ENCODE peak calls at places on chromosomes 1 and 21, in seven cellular contexts. O, L, M, Y, E, K and T are unnamed samples.

GRCh38 chr1:13819637-13820036 is 119.6 kb downstream of the PRDM2 start:
- DNase-seq in K (no peak), M (no peak), E (no peak), O (peak; percentile 37), L (no peak), Y (no peak), T (no peak)

GRCh38 chr1:109299984-109300343 is 6.8 kb downstream of the MYBPHL start:
- DNase-seq in O (no peak), M (no peak), Y (no peak), K (no peak), E (no peak), L (no peak), T (no peak)

GRCh38 chr1:7121622-7121988 is 336.4 kb downstream of the CAMTA1 start:
- DNase-seq in Y (no peak), K (no peak), O (no peak), E (no peak), M (no peak), L (no peak), T (no peak)

GRCh38 chr1:236156512-236157208 is 14.3 kb downstream of the GPR137B start:
- DNase-seq in E (no peak), Y (no peak), O (no peak), L (no peak), M (no peak), K (peak; percentile 29), T (no peak)

GRCh38 chr1:167631386-167631941 is 1.4 kb downstream of the RCSD1 start:
- DNase-seq in M (no peak), K (no peak), E (no peak), O (no peak), Y (no peak), L (no peak), T (no peak)

GRCh38 chr1:39045231-39045630 is 19.1 kb downstream of the NDUFS5 start:
- DNase-seq in L (no peak), M (no peak), E (no peak), Y (no peak), K (no peak), O (no peak), T (no peak)

GRCh38 chr1:117820694-117821381 is 108.6 kb downstream of the GDAP2 start:
- DNase-seq in M (peak; percentile 50), Y (no peak), O (no peak), L (no peak), E (no peak), K (no peak), T (peak; percentile 74)

GRCh38 chr1:77539510-77540142 is 142.8 kb downstream of the ZZZ3 start:
- DNase-seq in L (peak; percentile 23), E (no peak), O (no peak), M (peak; percentile 81), Y (no peak), K (no peak), T (peak; percentile 74)

GRCh38 chr1:93588206-93588605 is 93.4 kb downstream of the BCAR3 start:
- DNase-seq in L (no peak), Y (no peak), E (no peak), O (no peak), M (peak; percentile 54), K (no peak), T (peak; percentile 73)

GRCh38 chr1:229130028-229130668 is 140.8 kb upstream of the RAB4A start:
- DNase-seq in K (no peak), E (no peak), O (no peak), M (no peak), L (no peak), Y (no peak), T (no peak)

GRCh38 chr1:200206761-200207160 is 179.3 kb downstream of the NR5A2 start:
- DNase-seq in Y (no peak), O (no peak), K (no peak), E (no peak), L (no peak), M (no peak), T (no peak)

GRCh38 chr1:174839211-174839610 is 160.5 kb upstream of the CACYBP start:
- DNase-seq in K (no peak), O (no peak), E (no peak), M (peak; percentile 26), Y (no peak), L (no peak), T (no peak)

GRCh38 chr1:231919900-231920299 is 293.3 kb downstream of the DISC1 start:
- DNase-seq in O (no peak), E (no peak), K (no peak), L (peak; percentile 35), M (no peak), Y (no peak), T (no peak)

GRCh38 chr1:209823143-209824041 is 4.4 kb upstream of the UTP25 start:
- DNase-seq in E (no peak), M (peak; percentile 78), Y (peak; percentile 39), O (no peak), K (peak; percentile 78), L (peak; percentile 41), T (peak; percentile 61)

GRCh38 chr1:53074313-53075154 is 12.5 kb downstream of the PODN start:
- DNase-seq in E (peak; percentile 12), M (no peak), O (no peak), L (no peak), Y (no peak), K (no peak), T (no peak)

GRCh38 chr1:184158911-184159701 is 107.6 kb downstream of the TSEN15 start:
- DNase-seq in K (peak; percentile 39), Y (no peak), M (no peak), E (no peak), O (no peak), L (peak; percentile 46), T (peak; percentile 35)

GRCh38 chr1:220890582-220890981 is 11.3 kb downstream of the HLX start:
- DNase-seq in K (no peak), L (no peak), Y (no peak), E (no peak), O (no peak), M (no peak), T (no peak)

DNA sequence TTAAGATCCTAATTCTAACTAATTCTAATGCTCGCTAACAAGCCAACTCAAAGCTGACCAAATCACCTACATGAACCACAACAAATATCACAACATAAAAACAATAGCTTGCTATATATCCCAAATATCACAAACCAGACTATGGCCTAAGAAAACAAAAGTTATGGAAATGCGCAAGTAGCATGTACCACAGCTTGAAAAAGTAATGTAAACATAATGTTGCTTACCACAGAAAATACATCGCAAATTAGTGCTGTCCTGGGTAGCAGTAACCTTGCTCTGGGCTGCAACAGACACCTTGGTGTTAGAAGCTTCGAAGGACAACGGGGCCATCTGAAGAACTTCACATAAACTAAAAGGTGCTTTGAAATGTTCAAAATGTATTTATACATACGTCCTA is 107.4 kb upstream of the LBR start:
- DNase-seq in E (no peak), O (no peak), Y (no peak), L (no peak), M (no peak), K (no peak), T (no peak)
- H4K8ac ChIP-seq in E (no peak overlapping the region), O (no peak overlapping the region), Y (no peak overlapping the region), L (no peak overlapping the region), M (no peak overlapping the region), K (no peak overlapping the region), T (no peak overlapping the region)

GRCh38 chr1:186838380-186839076 is 9.8 kb downstream of the PLA2G4A start:
- DNase-seq in E (no peak), O (no peak), K (no peak), Y (no peak), L (no peak), M (no peak), T (no peak)

GRCh38 chr1:186841599-186841998 is 12.8 kb downstream of the PLA2G4A start:
- DNase-seq in M (peak; percentile 9), Y (no peak), L (no peak), K (peak; percentile 62), O (no peak), E (no peak), T (no peak)

GRCh38 chr1:186835448-186835847 is 6.7 kb downstream of the PLA2G4A start:
- DNase-seq in M (no peak), K (no peak), O (no peak), Y (no peak), L (no peak), E (no peak), T (no peak)

GRCh38 chr1:186842547-186842946 is 13.8 kb downstream of the PLA2G4A start:
- DNase-seq in E (no peak), Y (no peak), K (no peak), L (no peak), M (no peak), O (no peak), T (no peak)

GRCh38 chr1:186839077-186839400 is 10.3 kb downstream of the PLA2G4A start:
- DNase-seq in Y (no peak), M (no peak), O (no peak), E (no peak), L (no peak), K (no peak), T (no peak)
- H3K4ac ChIP-seq in Y (no peak overlapping the region), M (no peak overlapping the region), O (no peak overlapping the region), E (no peak overlapping the region), L (no peak overlapping the region), K (no peak overlapping the region), T (no peak overlapping the region)

GRCh38 chr1:8569242-8569641 is 248.2 kb downstream of the RERE start:
- DNase-seq in E (no peak), L (no peak), K (no peak), M (no peak), Y (no peak), O (no peak), T (no peak)

GRCh38 chr1:8565802-8566201 is 247.9 kb downstream of the SLC45A1 start:
- DNase-seq in L (no peak), O (no peak), M (no peak), E (no peak), Y (no peak), K (no peak), T (no peak)

GRCh38 chr1:8568837-8569236 is 248.6 kb downstream of the RERE start:
- DNase-seq in O (no peak), L (no peak), K (no peak), Y (no peak), E (no peak), M (no peak), T (no peak)

GRCh38 chr1:8563944-8564537 is 246.1 kb downstream of the SLC45A1 start:
- DNase-seq in M (no peak), O (no peak), Y (no peak), K (no peak), E (no peak), L (peak; percentile 88), T (no peak)

GRCh38 chr1:8567146-8567545 is 249.2 kb downstream of the SLC45A1 start:
- DNase-seq in O (no peak), Y (no peak), L (peak; percentile 89), M (peak; percentile 84), E (no peak), K (peak; percentile 93), T (peak; percentile 86)
- H4K8ac ChIP-seq in O (no peak overlapping the region), Y (no peak overlapping the region), L (no peak overlapping the region), M (no peak overlapping the region), E (no peak overlapping the region), K (no peak overlapping the region), T (no peak overlapping the region)

GRCh38 chr1:245168090-245168489 is 13.3 kb downstream of the KIF26B start:
- DNase-seq in K (no peak), E (no peak), M (no peak), L (no peak), O (no peak), Y (no peak), T (no peak)
- H3K4ac ChIP-seq in K (peak overlapping the region; percentile 82), E (no peak overlapping the region), M (no peak overlapping the region), L (no peak overlapping the region), O (no peak overlapping the region), Y (no peak overlapping the region), T (no peak overlapping the region)

GRCh38 chr21:44987301-44987885 is 47.6 kb downstream of the SLX9 start:
- DNase-seq in O (no peak), Y (no peak), L (no peak), E (no peak), K (no peak), M (no peak), T (no peak)
- H4K8ac ChIP-seq in O (no peak overlapping the region), Y (no peak overlapping the region), L (no peak overlapping the region), E (no peak overlapping the region), K (peak overlapping the region; percentile 67), M (no peak overlapping the region), T (no peak overlapping the region)